ENCODE peak calls at places on chromosomes 4 and X, in four cellular contexts. F is HepG2, Z is stomach, W is transverse colon. H is an unnamed sample.
A peak's percentile ranks its signal among the peaks of the same experiment; 100 is the strongest.

GRCh38 chr4:121863787-121864186 is 6.5 kb downstream of the BBS7 start:
- DNase-seq in Z (no peak), W (no peak), F (no peak), H (no peak)

GRCh38 chrX:65668362-65669310 is 1.2 kb downstream of the MSN start:
- DNase-seq in F (no peak), Z (peak; percentile 30), W (peak; percentile 61), H (no peak)

GRCh38 chrX:14266702-14267101 is 237.0 kb upstream of the GEMIN8 start:
- DNase-seq in F (no peak), Z (no peak), W (no peak), H (no peak)

GRCh38 chrX:154296731-154297130 is 1.1 kb downstream of the TKTL1 start:
- DNase-seq in W (no peak), Z (no peak), F (no peak), H (no peak)

GRCh38 chrX:113929004-113929403 is 654.9 kb upstream of the HTR2C start:
- DNase-seq in Z (peak; percentile 35), F (peak; percentile 36), W (peak; percentile 17), H (no peak)

GRCh38 chrX:6460893-6461490 is 73.9 kb downstream of the VCX3A start:
- DNase-seq in W (no peak), F (no peak), Z (no peak), H (no peak)

GRCh38 chr4:152189451-152190179 is 346.3 kb downstream of the FBXW7 start:
- DNase-seq in F (no peak), Z (no peak), W (no peak), H (no peak)

GRCh38 chr4:6092131-6092530 is 73.9 kb upstream of the C4orf50 start:
- DNase-seq in Z (no peak), F (no peak), W (no peak), H (no peak)

GRCh38 chr4:126957555-126958440 is 675.0 kb upstream of the INTU start:
- DNase-seq in F (no peak), Z (no peak), W (no peak), H (no peak)

GRCh38 chrX:122238801-122239200 is 945.3 kb upstream of the GRIA3 start:
- DNase-seq in W (no peak), F (no peak), Z (no peak), H (no peak)

GRCh38 chrX:69503228-69503834 is 795 bp upstream of the NALF2 start:
- DNase-seq in W (no peak), F (peak; percentile 79), Z (no peak), H (no peak)

GRCh38 chr4:104516884-104517283 is 22.2 kb upstream of the CXXC4 start:
- DNase-seq in W (no peak), F (no peak), Z (no peak), H (no peak)

GRCh38 chrX:20432048-20432447 is 165.3 kb upstream of the RPS6KA3 start:
- DNase-seq in F (no peak), W (no peak), Z (no peak), H (no peak)

GRCh38 chrX:108177321-108177990 is 85.9 kb downstream of the ATG4A start:
- DNase-seq in F (no peak), Z (no peak), W (no peak), H (no peak)

GRCh38 chr4:53508446-53508845 is 82.8 kb downstream of the LNX1 start:
- DNase-seq in F (peak; percentile 48), Z (no peak), W (no peak), H (no peak)

GRCh38 chr4:120858776-120859175 is 63.8 kb downstream of the PRDM5 start:
- DNase-seq in F (no peak), Z (no peak), W (no peak), H (no peak)

GRCh38 chr4:176548571-176548970 is 228.8 kb downstream of the SPCS3 start:
- DNase-seq in Z (no peak), F (no peak), W (no peak), H (no peak)

GRCh38 chr4:139030614-139031235 is 15.1 kb downstream of the NOCT start:
- DNase-seq in Z (peak; percentile 79), F (peak; percentile 67), W (peak; percentile 76), H (no peak)

GRCh38 chr4:153137677-153138630 is 66.3 kb upstream of the TRIM2 start:
- DNase-seq in Z (no peak), F (no peak), W (no peak), H (no peak)

GRCh38 chr4:180028682-180029081 is 2214.5 kb upstream of the TENM3 start:
- DNase-seq in Z (no peak), W (peak; percentile 23), F (peak; percentile 58), H (no peak)

GRCh38 chrX:156003486-156004185 is 6.1 kb downstream of the IL9R start:
- DNase-seq in F (no peak), W (no peak), Z (no peak), H (peak; percentile 87)

GRCh38 chr4:24988776-24989175 is 42.0 kb downstream of the LGI2 start:
- DNase-seq in Z (no peak), F (peak; percentile 13), W (no peak), H (no peak)
- TF ChIP-seq CTCF in Z (no peak), F (peak; percentile 53), W (no peak), H (peak; percentile 28)

DNA sequence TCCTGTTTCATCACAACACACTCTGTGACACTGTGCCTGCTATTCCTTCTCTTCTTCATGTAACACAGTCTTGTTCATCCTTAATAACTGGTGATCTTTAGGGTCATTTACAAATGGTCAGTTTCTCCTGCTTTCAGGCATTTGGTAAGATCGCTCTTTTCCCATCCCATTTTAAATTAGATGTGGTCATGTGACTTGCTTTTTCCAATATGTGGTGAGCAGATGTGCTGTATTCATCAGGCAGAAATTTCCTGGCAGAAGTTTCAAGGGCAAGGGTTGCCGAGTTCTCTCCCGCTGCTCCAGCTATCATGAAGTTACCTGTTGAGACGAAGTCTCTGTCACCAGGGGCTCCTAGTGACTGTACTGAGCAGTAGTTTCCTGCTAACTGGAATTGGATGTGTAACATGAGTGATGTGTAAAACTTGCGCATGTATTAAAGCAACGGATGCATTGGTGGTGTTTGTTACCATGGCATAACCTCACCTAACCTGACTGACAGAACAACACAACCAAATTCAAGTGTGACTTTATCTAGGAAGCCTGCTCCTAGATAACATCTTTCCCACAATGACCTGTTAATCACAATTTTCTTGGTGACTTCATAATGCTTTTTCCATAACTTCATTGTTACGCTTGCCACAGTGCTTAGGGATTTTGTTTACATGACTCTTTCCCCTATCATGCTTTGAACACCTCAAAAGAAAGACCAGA is 29.5 kb upstream of the BMPR1B start:
- DNase-seq in Z (no peak), F (no peak), W (no peak), H (no peak)
- H3K4me1 ChIP-seq in Z (no peaks in the 10 kb centered on the region), F (peaks cover 9% of the 10 kb centered on the region), W (no peaks in the 10 kb centered on the region), H (no peaks in the 10 kb centered on the region)

GRCh38 chr4:150336676-150337412 is 245.1 kb upstream of the MAB21L2 start:
- DNase-seq in F (no peak), W (no peak), Z (no peak), H (no peak)
- TF ChIP-seq POLR2AphosphoS5 in F (no peak), W (peak; percentile 18), Z (no peak), H (no peak)

DNA sequence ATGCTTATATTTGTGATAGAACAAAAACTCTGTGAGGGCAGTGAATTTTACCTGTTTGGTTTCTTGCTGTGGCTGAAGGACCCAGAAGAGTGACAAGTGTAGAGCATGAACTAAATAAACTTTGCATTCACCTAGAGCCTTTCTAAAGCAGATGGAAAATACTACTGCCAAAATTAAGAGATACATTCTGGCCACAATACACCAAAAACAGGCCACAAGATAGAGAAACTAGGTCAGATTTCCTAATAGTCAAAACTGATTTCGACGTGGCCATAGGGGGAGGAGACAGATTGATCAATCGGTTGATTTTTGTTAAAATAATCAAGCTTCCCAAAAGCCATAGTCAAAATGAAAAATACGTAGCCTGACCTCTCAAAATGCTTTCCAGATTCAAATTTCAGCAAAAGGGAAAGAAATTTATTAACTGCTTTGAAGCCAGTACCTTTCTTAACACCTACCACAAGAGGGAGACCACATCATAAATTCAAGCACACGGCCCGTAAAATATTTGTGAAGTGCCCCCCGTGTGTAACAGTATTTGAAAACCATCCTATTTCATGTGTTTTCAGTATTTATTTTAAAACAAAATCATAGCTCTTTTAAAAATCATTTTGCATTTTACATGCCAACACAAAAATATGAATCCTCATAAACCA is 132.4 kb downstream of the CORIN start:
- DNase-seq in F (peak; percentile 36), W (no peak), Z (no peak), H (no peak)
- TF ChIP-seq CTCF in F (peak; percentile 55), W (no peak), Z (no peak), H (no peak)

H was measured in esophagus muscularis mucosa.